ENCODE peak calls at places on chromosomes 2 and 18, in ten cellular contexts. T, D, F, Y, X, N, P, V, H and Z are unnamed samples.

GRCh38 chr2:212994976-212995375 is 156.4 kb downstream of the IKZF2 start:
- DNase-seq in T (no peak), D (no peak), F (no peak), Y (no peak), X (no peak), N (peak), P (no peak), V (no peak), H (no peak), Z (no peak)

GRCh38 chr2:196660264-196660663 is 20.7 kb downstream of the CCDC150 start:
- DNase-seq in T (no peak), D (no peak), F (no peak), Y (no peak), X (no peak), N (peak), P (peak), V (no peak), H (no peak), Z (no peak)

GRCh38 chr2:237677951-237678481 is 50.6 kb downstream of the LRRFIP1 start:
- DNase-seq in T (peak), D (no peak), F (peak), Y (no peak), X (no peak), N (no peak), P (peak), V (no peak), H (no peak), Z (no peak)

GRCh38 chr2:152506843-152507242 is 171.9 kb downstream of the FMNL2 start:
- DNase-seq in T (no peak), D (peak), F (no peak), Y (no peak), X (no peak), N (peak), P (no peak), V (no peak), H (no peak), Z (no peak)

GRCh38 chr18:6781179-6781714 is 51.7 kb downstream of the ARHGAP28 start:
- DNase-seq in T (no peak), D (no peak), F (no peak), Y (no peak), X (no peak), N (no peak), P (no peak), V (no peak), H (no peak), Z (no peak)

GRCh38 chr2:72222829-72223564 is 75.3 kb upstream of the CYP26B1 start:
- DNase-seq in T (no peak), D (no peak), F (no peak), Y (no peak), X (no peak), N (peak), P (peak), V (no peak), H (no peak), Z (no peak)

GRCh38 chr18:59054892-59055291 is 84.8 kb upstream of the SEC11C start:
- DNase-seq in T (no peak), D (no peak), F (no peak), Y (no peak), X (no peak), N (no peak), P (no peak), V (no peak), H (no peak), Z (peak)

GRCh38 chr2:163701399-163702195 is 34.2 kb downstream of the FIGN start:
- DNase-seq in T (no peak), D (no peak), F (no peak), Y (no peak), X (no peak), N (no peak), P (no peak), V (no peak), H (no peak), Z (no peak)

GRCh38 chr18:34710430-34711386 is 610 bp downstream of the DTNA start:
- DNase-seq in T (no peak), D (no peak), F (no peak), Y (no peak), X (no peak), N (peak), P (no peak), V (no peak), H (no peak), Z (no peak)

GRCh38 chr2:74206180-74206688 is 7.8 kb downstream of the MTHFD2 start:
- DNase-seq in T (no peak), D (no peak), F (peak), Y (no peak), X (no peak), N (peak), P (no peak), V (no peak), H (peak), Z (no peak)

GRCh38 chr2:152585830-152586484 is 131.3 kb downstream of the PRPF40A start:
- DNase-seq in T (no peak), D (no peak), F (peak), Y (no peak), X (no peak), N (peak), P (peak), V (no peak), H (no peak), Z (peak)